ENCODE peak calls at places on chromosome 22, in eight cellular contexts. F, X, R, H, O, C, B and M are unnamed samples.
A peak's percentile ranks its signal among the peaks of the same experiment; 100 is the strongest.

GRCh38 chr22:43203471-43203981 is 16.6 kb upstream of the TTLL12 start:
- DNase-seq in F (no peak), X (no peak), R (no peak), H (no peak), O (no peak), C (no peak), B (no peak), M (no peak)

GRCh38 chr22:44384981-44385610 is 72.3 kb upstream of the SHISAL1 start:
- DNase-seq in F (no peak), X (no peak), R (no peak), H (no peak), O (no peak), C (no peak), B (no peak), M (no peak)

GRCh38 chr22:25008666-25009065 is 56.1 kb downstream of the KIAA1671 start:
- DNase-seq in F (no peak), X (no peak), R (no peak), H (no peak), O (no peak), C (no peak), B (no peak), M (no peak)

GRCh38 chr22:39150848-39151215 is 1.6 kb downstream of the CBX7 start:
- DNase-seq in F (no peak), X (no peak), R (no peak), H (no peak), O (no peak), C (no peak), B (no peak), M (no peak)

GRCh38 chr22:28442951-28443876 is 236.4 kb downstream of the TTC28 start:
- DNase-seq in F (peak; percentile 1), X (peak; percentile 65), R (no peak), H (no peak), O (peak; percentile 72), C (peak; percentile 78), B (no peak), M (no peak)

GRCh38 chr22:40463017-40463631 is 92.7 kb downstream of the SGSM3 start:
- DNase-seq in F (peak; percentile 80), X (no peak), R (no peak), H (peak; percentile 18), O (no peak), C (no peak), B (no peak), M (no peak)

GRCh38 chr22:36860017-36860416 is 789 bp upstream of the NCF4 start:
- DNase-seq in F (peak; percentile 43), X (no peak), R (no peak), H (no peak), O (no peak), C (no peak), B (no peak), M (no peak)

GRCh38 chr22:33447733-33448132 is 389.6 kb upstream of the SYN3 start:
- DNase-seq in F (no peak), X (no peak), R (no peak), H (no peak), O (no peak), C (no peak), B (no peak), M (no peak)

GRCh38 chr22:41028841-41029240 is 63.6 kb upstream of the EP300 start:
- DNase-seq in F (no peak), X (no peak), R (peak; percentile 88), H (no peak), O (peak; percentile 92), C (peak; percentile 2), B (no peak), M (no peak)

GRCh38 chr22:39250131-39250530 is 5.3 kb upstream of the PDGFB start:
- DNase-seq in F (no peak), X (no peak), R (no peak), H (no peak), O (no peak), C (no peak), B (no peak), M (no peak)

GRCh38 chr22:23127055-23127756 is 14.6 kb downstream of the RSPH14 start:
- DNase-seq in F (no peak), X (no peak), R (no peak), H (no peak), O (no peak), C (no peak), B (no peak), M (no peak)

GRCh38 chr22:50712341-50713007 is 25.5 kb upstream of the ACR start:
- DNase-seq in F (no peak), X (no peak), R (no peak), H (no peak), O (no peak), C (no peak), B (no peak), M (no peak)

GRCh38 chr22:38811241-38811640 is 17.3 kb upstream of the DNAL4 start:
- DNase-seq in F (no peak), X (no peak), R (no peak), H (no peak), O (no peak), C (no peak), B (no peak), M (no peak)

GRCh38 chr22:35910013-35910860 is 118.4 kb downstream of the RBFOX2 start:
- DNase-seq in F (no peak), X (no peak), R (no peak), H (no peak), O (peak; percentile 69), C (peak; percentile 72), B (no peak), M (no peak)

GRCh38 chr22:31857247-31857646 is 87.1 kb upstream of the YWHAH start:
- DNase-seq in F (no peak), X (peak; percentile 28), R (no peak), H (no peak), O (no peak), C (no peak), B (no peak), M (no peak)

GRCh38 chr22:31240011-31240410 is 27.9 kb downstream of the LIMK2 start:
- DNase-seq in F (no peak), X (no peak), R (no peak), H (no peak), O (peak; percentile 44), C (no peak), B (no peak), M (no peak)

GRCh38 chr22:26066534-26066933 is 102.7 kb upstream of the SEZ6L start:
- DNase-seq in F (no peak), X (no peak), R (no peak), H (no peak), O (no peak), C (no peak), B (no peak), M (no peak)

GRCh38 chr22:23079814-23080521 is 9.6 kb downstream of the GNAZ start:
- DNase-seq in F (no peak), X (no peak), R (no peak), H (no peak), O (no peak), C (no peak), B (no peak), M (no peak)

GRCh38 chr22:46416537-46417267 is 81.2 kb downstream of the TRMU start:
- DNase-seq in F (no peak), X (no peak), R (no peak), H (no peak), O (peak; percentile 97), C (no peak), B (no peak), M (no peak)

GRCh38 chr22:26325641-26326040 is 103.4 kb upstream of the ASPHD2 start:
- DNase-seq in F (no peak), X (no peak), R (no peak), H (no peak), O (no peak), C (no peak), B (no peak), M (no peak)

GRCh38 chr22:49163258-49163959 is 664.3 kb downstream of the BRD1 start:
- DNase-seq in F (no peak), X (no peak), R (no peak), H (no peak), O (no peak), C (no peak), B (no peak), M (no peak)

GRCh38 chr22:48494256-48494967 is 1333.3 kb downstream of the BRD1 start:
- DNase-seq in F (no peak), X (peak; percentile 16), R (no peak), H (no peak), O (no peak), C (no peak), B (no peak), M (no peak)

GRCh38 chr22:29816128-29816527 is 21.9 kb downstream of the ASCC2 start:
- DNase-seq in F (no peak), X (no peak), R (no peak), H (no peak), O (no peak), C (no peak), B (no peak), M (no peak)

GRCh38 chr22:40637181-40638150 is 947 bp upstream of the MRTFA start:
- DNase-seq in F (peak; percentile 43), X (peak; percentile 67), R (no peak), H (no peak), O (no peak), C (no peak), B (peak; percentile 32), M (no peak)

GRCh38 chr22:33658775-33659174 is 261.5 kb downstream of the LARGE1 start:
- DNase-seq in F (no peak), X (peak; percentile 33), R (peak; percentile 12), H (no peak), O (no peak), C (peak; percentile 3), B (no peak), M (no peak)

GRCh38 chr22:39656495-39657490 is 86.2 kb downstream of the CACNA1I start:
- DNase-seq in F (no peak), X (no peak), R (no peak), H (no peak), O (no peak), C (no peak), B (no peak), M (no peak)

GRCh38 chr22:46053563-46054090 is 76.7 kb upstream of the WNT7B start:
- DNase-seq in F (peak; percentile 56), X (peak; percentile 86), R (no peak), H (no peak), O (peak; percentile 32), C (peak; percentile 78), B (no peak), M (no peak)

GRCh38 chr22:25112538-25113253 is 87.0 kb upstream of the CRYBB3 start:
- DNase-seq in F (no peak), X (no peak), R (no peak), H (no peak), O (no peak), C (peak; percentile 23), B (no peak), M (no peak)

GRCh38 chr22:47164514-47165337 is 402.3 kb downstream of the TBC1D22A start:
- DNase-seq in F (no peak), X (peak; percentile 14), R (no peak), H (no peak), O (no peak), C (peak; percentile 63), B (no peak), M (no peak)